ENCODE peak calls at places on chromosomes 1 and 21, in eight cellular contexts. I is GM23338, A is neural progenitor cell, Q is SK-N-SH, C is PC-3, X is MM.1S, F is GM23248, W is HCT116. R is an unnamed sample.
A peak's percentile ranks its signal among the peaks of the same experiment; 100 is the strongest.

GRCh38 chr21:32325706-32326105 is 27.1 kb downstream of the MRAP start:
- DNase-seq in I (no peak), A (no peak), Q (no peak), C (no peak), X (no peak), F (no peak), W (no peak), R (no peak)

GRCh38 chr1:216356945-216357344 is 66.3 kb downstream of the USH2A start:
- DNase-seq in I (no peak), A (no peak), Q (no peak), C (no peak), X (no peak), F (no peak), W (no peak), R (no peak)

GRCh38 chr21:32705139-32705538 is 22.7 kb downstream of the SYNJ1 start:
- DNase-seq in I (peak; percentile 56), A (no peak), Q (no peak), C (no peak), X (no peak), F (peak; percentile 9), W (no peak), R (no peak)

GRCh38 chr1:37752583-37753471 is 12.1 kb downstream of the EPHA10 start:
- DNase-seq in I (peak; percentile 62), A (peak; percentile 80), Q (peak; percentile 91), C (peak; percentile 35), X (peak; percentile 47), F (peak; percentile 50), W (peak; percentile 8), R (no peak)

GRCh38 chr1:165826565-165826964 is 849 bp upstream of the UCK2 start:
- DNase-seq in I (no peak), A (no peak), Q (no peak), C (no peak), X (no peak), F (no peak), W (no peak), R (no peak)

GRCh38 chr1:226425431-226426031 is 17.6 kb upstream of the PARP1 start:
- DNase-seq in I (no peak), A (no peak), Q (no peak), C (no peak), X (no peak), F (no peak), W (no peak), R (peak; percentile 40)

GRCh38 chr1:41122851-41123518 is 101.5 kb upstream of the SLFNL1 start:
- DNase-seq in I (peak; percentile 62), A (peak; percentile 15), Q (peak; percentile 20), C (peak; percentile 76), X (no peak), F (peak; percentile 95), W (peak; percentile 61), R (peak; percentile 17)

GRCh38 chr1:75879985-75880384 is 52.2 kb downstream of the ASB17 start:
- DNase-seq in I (no peak), A (no peak), Q (no peak), C (no peak), X (no peak), F (no peak), W (no peak), R (no peak)

GRCh38 chr21:22961248-22961647 is 1963.0 kb downstream of the NCAM2 start:
- DNase-seq in I (no peak), A (no peak), Q (no peak), C (no peak), X (peak; percentile 93), F (no peak), W (no peak), R (peak; percentile 1)

GRCh38 chr1:150537732-150538684 is 11.2 kb upstream of the ADAMTSL4 start:
- DNase-seq in I (peak; percentile 77), A (peak; percentile 39), Q (no peak), C (no peak), X (no peak), F (peak; percentile 87), W (no peak), R (no peak)

GRCh38 chr1:236845830-236846229 is 50.7 kb downstream of the MTR start:
- DNase-seq in I (no peak), A (no peak), Q (no peak), C (no peak), X (no peak), F (no peak), W (no peak), R (no peak)

GRCh38 chr1:59244891-59245290 is 52.0 kb upstream of the FGGY start:
- DNase-seq in I (no peak), A (no peak), Q (no peak), C (no peak), X (no peak), F (no peak), W (no peak), R (no peak)

GRCh38 chr1:20355101-20355827 is 64.6 kb downstream of the VWA5B1 start:
- DNase-seq in I (no peak), A (no peak), Q (no peak), C (no peak), X (no peak), F (no peak), W (no peak), R (no peak)

GRCh38 chr21:43758811-43759210 is 17.3 kb downstream of the CSTB start:
- DNase-seq in I (no peak), A (no peak), Q (no peak), C (no peak), X (no peak), F (no peak), W (no peak), R (no peak)

GRCh38 chr1:119554188-119554587 is 47.2 kb downstream of the HSD3B1 start:
- DNase-seq in I (no peak), A (no peak), Q (peak; percentile 37), C (no peak), X (no peak), F (peak; percentile 46), W (no peak), R (no peak)

GRCh38 chr1:191714810-191715209 is 443.5 kb upstream of the RGS18 start:
- DNase-seq in I (no peak), A (no peak), Q (no peak), C (no peak), X (peak; percentile 20), F (no peak), W (no peak), R (no peak)
- H3K4me3 ChIP-seq in I (no peak overlapping the region), A (no peak overlapping the region), Q (no peak overlapping the region), C (no peak overlapping the region), X (no peak overlapping the region), F (no peak overlapping the region), W (no peak overlapping the region), R (no peak overlapping the region)

GRCh38 chr1:228513244-228513900 is 26.2 kb downstream of the RNF187 start:
- DNase-seq in I (no peak), A (no peak), Q (no peak), C (no peak), X (no peak), F (no peak), W (no peak), R (no peak)
- H2AFZ ChIP-seq in I (no peak overlapping the region), A (no peak overlapping the region), Q (no peak overlapping the region), C (no peak overlapping the region), X (no peak overlapping the region), F (no peak overlapping the region), W (no peak overlapping the region), R (no peak overlapping the region)

GRCh38 chr1:45543599-45544417 is 6.8 kb upstream of the AKR1A1 start:
- DNase-seq in I (peak; percentile 33), A (no peak), Q (no peak), C (no peak), X (peak; percentile 73), F (no peak), W (no peak), R (peak; percentile 46)
- TF ChIP-seq EZH2phosphoT487 in I (no peak), A (no peak), Q (no peak), C (no peak), X (no peak), F (no peak), W (no peak), R (no peak)

GRCh38 chr1:223074901-223075300 is 68.1 kb downstream of the TLR5 start:
- DNase-seq in I (no peak), A (no peak), Q (no peak), C (no peak), X (no peak), F (no peak), W (no peak), R (no peak)
- H3K4me3 ChIP-seq in I (no peak overlapping the region), A (no peak overlapping the region), Q (no peak overlapping the region), C (no peak overlapping the region), X (no peak overlapping the region), F (no peak overlapping the region), W (no peak overlapping the region), R (no peak overlapping the region)

GRCh38 chr1:209383907-209384709 is 199.4 kb upstream of the CAMK1G start:
- DNase-seq in I (peak; percentile 55), A (no peak), Q (no peak), C (peak; percentile 42), X (no peak), F (no peak), W (no peak), R (no peak)
- H2AFZ ChIP-seq in I (no peak overlapping the region), A (peak overlapping the region; percentile 86), Q (no peak overlapping the region), C (peak overlapping the region; percentile 29), X (no peak overlapping the region), F (no peak overlapping the region), W (no peak overlapping the region), R (no peak overlapping the region)

DNA sequence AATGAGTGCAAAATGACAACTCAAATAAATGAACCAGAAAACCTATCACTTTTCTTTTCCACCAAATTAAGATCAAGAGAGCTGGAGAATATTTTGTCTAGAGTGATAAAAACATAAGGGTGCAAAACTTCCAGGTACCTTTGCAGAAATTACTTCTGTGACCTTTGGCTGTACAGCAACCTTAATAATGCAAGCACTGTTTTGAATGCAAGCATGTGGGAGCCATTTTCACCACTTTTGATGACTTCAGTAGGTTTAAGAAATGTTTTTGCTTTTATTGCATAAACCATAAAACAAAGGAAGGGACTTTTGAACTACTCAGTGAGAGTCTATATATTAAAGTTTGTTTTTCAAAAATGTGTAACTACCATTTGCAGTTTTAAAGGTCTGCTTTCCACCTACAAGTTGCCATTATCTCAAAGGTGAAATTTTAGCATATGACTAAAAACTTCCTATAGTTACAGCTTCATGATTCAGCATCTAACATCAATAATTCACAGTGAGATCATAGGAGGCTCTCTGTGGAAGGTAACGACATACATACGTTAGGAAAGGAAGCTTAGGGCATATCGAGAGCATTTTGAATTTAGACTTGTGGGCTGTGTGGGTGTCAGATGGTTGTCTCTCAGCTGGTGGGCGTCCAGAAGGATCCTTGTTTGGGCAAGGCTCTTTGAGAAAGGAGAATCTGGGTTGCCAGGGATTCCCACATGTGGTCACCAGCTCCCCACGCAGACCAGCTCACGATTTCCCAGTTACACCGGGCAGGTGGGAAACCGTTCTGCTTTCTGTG is 1.1 kb upstream of the GADD45A start:
- DNase-seq in I (no peak), A (no peak), Q (no peak), C (peak; percentile 78), X (no peak), F (peak; percentile 76), W (no peak), R (no peak)
- TF ChIP-seq EZH2phosphoT487 in I (no peak), A (no peak), Q (no peak), C (no peak), X (no peak), F (no peak), W (no peak), R (no peak)

DNA sequence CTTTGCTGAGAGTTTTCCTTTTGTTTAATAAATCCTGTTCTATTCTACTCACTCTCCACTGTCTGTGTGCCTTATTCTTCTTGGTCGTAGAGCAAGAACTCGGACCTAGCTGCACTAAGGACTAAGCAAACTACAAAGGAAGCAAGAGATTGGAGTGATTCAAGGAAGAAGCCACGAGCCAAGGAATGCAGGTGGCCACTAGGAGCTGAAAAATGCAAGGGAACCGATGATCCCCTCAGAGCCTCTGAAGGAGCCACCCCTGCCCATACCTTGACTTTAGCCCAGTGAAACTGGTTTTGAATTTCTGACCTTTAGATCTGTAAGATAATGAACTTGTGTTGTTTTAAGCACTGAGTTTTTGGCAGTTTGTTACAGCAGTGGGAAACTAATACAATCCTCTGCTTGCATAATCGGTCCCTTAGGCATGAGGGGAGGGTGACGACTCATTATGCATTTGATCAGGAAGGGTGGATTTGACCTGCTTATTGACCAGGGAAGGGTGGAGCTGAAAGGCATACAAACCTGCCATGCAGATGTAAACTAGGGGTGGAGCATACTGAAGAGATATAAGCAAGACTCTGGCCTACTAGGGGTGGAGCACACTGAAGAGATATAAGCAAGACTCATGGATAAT is 6.2 kb upstream of the CA6 start:
- DNase-seq in I (no peak), A (no peak), Q (no peak), C (peak; percentile 80), X (no peak), F (no peak), W (no peak), R (no peak)
- H3K4me3 ChIP-seq in I (no peak overlapping the region), A (no peak overlapping the region), Q (no peak overlapping the region), C (no peak overlapping the region), X (no peak overlapping the region), F (no peak overlapping the region), W (no peak overlapping the region), R (no peak overlapping the region)

R was measured in OCI-LY7.